ENCODE peak calls at places on chromosomes 12 and 14, in nine cellular contexts. O, M, V, I, R, D, A, K and W are unnamed samples.

GRCh38 chr14:55599250-55599879 is 19.4 kb downstream of the KTN1 start:
- DNase-seq in O (no peak), M (no peak), V (peak; percentile 23), I (no peak), R (no peak), D (no peak), A (no peak), K (peak; percentile 80), W (no peak)

GRCh38 chr12:105928436-105928835 is 210.3 kb downstream of the NUAK1 start:
- DNase-seq in O (no peak), M (no peak), V (peak; percentile 61), I (no peak), R (no peak), D (no peak), A (no peak), K (no peak), W (no peak)

GRCh38 chr12:90618606-90619005 is 336.4 kb downstream of the CCER1 start:
- DNase-seq in O (no peak), M (peak; percentile 12), V (no peak), I (no peak), R (no peak), D (no peak), A (peak; percentile 79), K (no peak), W (peak; percentile 15)

GRCh38 chr12:28202374-28203130 is 12.3 kb downstream of the CCDC91 start:
- DNase-seq in O (no peak), M (no peak), V (no peak), I (no peak), R (no peak), D (peak; percentile 23), A (no peak), K (no peak), W (no peak)

GRCh38 chr12:120013659-120014380 is 24.8 kb downstream of the BICDL1 start:
- DNase-seq in O (no peak), M (no peak), V (no peak), I (no peak), R (no peak), D (no peak), A (no peak), K (no peak), W (no peak)

GRCh38 chr12:66035289-66035961 is 95.1 kb downstream of the LLPH start:
- DNase-seq in O (no peak), M (peak; percentile 59), V (no peak), I (peak; percentile 78), R (no peak), D (no peak), A (peak; percentile 71), K (peak; percentile 39), W (peak; percentile 68)

GRCh38 chr14:53153702-53154112 is 584 bp upstream of the DDHD1 start:
- DNase-seq in O (no peak), M (no peak), V (no peak), I (no peak), R (no peak), D (no peak), A (no peak), K (no peak), W (no peak)

GRCh38 chr12:82832091-82832490 is 145.4 kb downstream of the TMTC2 start:
- DNase-seq in O (no peak), M (no peak), V (no peak), I (no peak), R (no peak), D (no peak), A (no peak), K (no peak), W (no peak)

GRCh38 chr14:74720526-74720925 is 7.6 kb downstream of the FCF1 start:
- DNase-seq in O (no peak), M (peak; percentile 89), V (no peak), I (peak; percentile 39), R (no peak), D (no peak), A (no peak), K (no peak), W (peak; percentile 25)

GRCh38 chr12:30515351-30515750 is 180.3 kb downstream of the IPO8 start:
- DNase-seq in O (no peak), M (peak; percentile 21), V (no peak), I (peak; percentile 18), R (no peak), D (peak; percentile 62), A (peak; percentile 26), K (peak; percentile 3), W (peak; percentile 29)